ENCODE peak calls at places on chromosome 22, in six cellular contexts. Q, T, F, Y, B and K are unnamed samples.

GRCh38 chr22:48358886-48359612 is 1468.6 kb downstream of the BRD1 start:
- DNase-seq in Q (no peak), T (no peak), F (no peak), Y (no peak), B (no peak), K (no peak)

GRCh38 chr22:20247010-20247505 is 21.1 kb downstream of the RTN4R start:
- DNase-seq in Q (no peak), T (peak), F (no peak), Y (peak), B (peak), K (no peak)

GRCh38 chr22:41350087-41350486 is 31.7 kb upstream of the TEF start:
- DNase-seq in Q (no peak), T (no peak), F (no peak), Y (peak), B (no peak), K (no peak)

GRCh38 chr22:48827228-48827810 is 1000.4 kb downstream of the BRD1 start:
- DNase-seq in Q (no peak), T (no peak), F (no peak), Y (no peak), B (no peak), K (no peak)

GRCh38 chr22:41813726-41814410 is 13.4 kb downstream of the CCDC134 start:
- DNase-seq in Q (no peak), T (no peak), F (no peak), Y (no peak), B (no peak), K (no peak)

GRCh38 chr22:20456064-20456721 is 18.6 kb upstream of the SCARF2 start:
- DNase-seq in Q (peak), T (peak), F (peak), Y (peak), B (peak), K (peak)

GRCh38 chr22:29334696-29335344 is 19.3 kb upstream of the RASL10A start:
- DNase-seq in Q (peak), T (no peak), F (peak), Y (no peak), B (no peak), K (no peak)

GRCh38 chr22:46866591-46866990 is 104.1 kb downstream of the TBC1D22A start:
- DNase-seq in Q (no peak), T (no peak), F (no peak), Y (peak), B (no peak), K (no peak)

GRCh38 chr22:31081963-31082605 is 966 bp downstream of the SMTN start:
- DNase-seq in Q (no peak), T (no peak), F (no peak), Y (peak), B (no peak), K (no peak)

GRCh38 chr22:47063071-47063509 is 300.6 kb downstream of the TBC1D22A start:
- DNase-seq in Q (no peak), T (no peak), F (no peak), Y (no peak), B (no peak), K (no peak)

GRCh38 chr22:28953399-28953798 is 70.0 kb downstream of the ZNRF3 start:
- DNase-seq in Q (no peak), T (no peak), F (no peak), Y (no peak), B (no peak), K (no peak)

GRCh38 chr22:37455896-37456295 is 28.6 kb upstream of the ELFN2 start:
- DNase-seq in Q (no peak), T (no peak), F (no peak), Y (peak), B (no peak), K (no peak)

GRCh38 chr22:49951986-49952896 is 8.3 kb upstream of the PIM3 start:
- DNase-seq in Q (no peak), T (no peak), F (peak), Y (peak), B (no peak), K (no peak)

GRCh38 chr22:49967333-49968241 is 7.0 kb downstream of the PIM3 start:
- DNase-seq in Q (peak), T (peak), F (no peak), Y (peak), B (peak), K (peak)

GRCh38 chr22:29617922-29618629 is 14.6 kb downstream of the NF2 start:
- DNase-seq in Q (no peak), T (no peak), F (no peak), Y (peak), B (no peak), K (no peak)

GRCh38 chr22:30694638-30695350 is at the start of gene OSBP2:
- DNase-seq in Q (peak), T (peak), F (peak), Y (no peak), B (peak), K (peak)

GRCh38 chr22:37983860-37984791 is at the start of gene SOX10:
- DNase-seq in Q (no peak), T (peak), F (no peak), Y (no peak), B (no peak), K (peak)

GRCh38 chr22:48185656-48186055 is 1423.2 kb downstream of the TBC1D22A start:
- DNase-seq in Q (no peak), T (no peak), F (no peak), Y (no peak), B (no peak), K (no peak)

GRCh38 chr22:28601915-28602314 is 77.7 kb downstream of the TTC28 start:
- DNase-seq in Q (no peak), T (no peak), F (no peak), Y (no peak), B (no peak), K (no peak)

GRCh38 chr22:23565288-23565941 is 14.7 kb downstream of the IGLL1 start:
- DNase-seq in Q (no peak), T (peak), F (peak), Y (peak), B (no peak), K (peak)
- TF ChIP-seq CTCF in Q (no peak), T (no peak), F (no peak), Y (peak), B (peak), K (no peak)

GRCh38 chr22:17007257-17007656 is 765 bp downstream of the GAB4 start:
- DNase-seq in Q (no peak), T (no peak), F (no peak), Y (no peak), B (no peak), K (no peak)

GRCh38 chr22:17013396-17014100 is 5.5 kb upstream of the GAB4 start:
- DNase-seq in Q (no peak), T (no peak), F (no peak), Y (no peak), B (no peak), K (no peak)

GRCh38 chr22:17012267-17012666 is 4.2 kb upstream of the GAB4 start:
- DNase-seq in Q (no peak), T (no peak), F (no peak), Y (no peak), B (no peak), K (no peak)

GRCh38 chr22:17007852-17008731 is at the start of gene GAB4:
- DNase-seq in Q (no peak), T (no peak), F (no peak), Y (no peak), B (no peak), K (no peak)

GRCh38 chr22:17009640-17010291 is 1.7 kb upstream of the GAB4 start:
- DNase-seq in Q (no peak), T (no peak), F (no peak), Y (no peak), B (no peak), K (no peak)
- TF ChIP-seq CTCF in Q (no peak), T (no peak), F (no peak), Y (no peak), B (no peak), K (no peak)

DNA sequence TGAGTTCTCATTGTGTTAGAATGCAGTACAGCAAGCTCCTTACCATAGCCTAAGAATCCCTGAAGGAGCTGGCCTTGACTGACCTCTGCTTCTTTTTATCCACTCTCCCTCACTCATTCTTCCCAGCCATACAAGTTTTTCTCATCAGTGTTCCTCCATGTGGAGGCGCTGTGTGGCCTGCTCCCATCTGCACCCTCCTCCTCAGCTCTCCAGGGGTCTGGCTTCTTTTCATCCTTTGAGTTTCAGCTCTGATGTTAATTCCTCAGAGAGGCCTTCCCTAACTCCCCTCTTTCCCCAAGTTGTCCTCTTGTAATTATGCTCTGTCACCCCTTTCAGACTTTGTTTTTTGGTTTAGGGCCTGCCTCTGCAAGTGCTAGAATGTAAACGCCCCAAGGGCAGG is 144.8 kb downstream of the WNT7B start:
- DNase-seq in Q (no peak), T (no peak), F (no peak), Y (no peak), B (no peak), K (no peak)
- TF ChIP-seq CTCF in Q (no peak), T (no peak), F (no peak), Y (no peak), B (peak), K (no peak)

GRCh38 chr22:23270212-23270733 is 90.0 kb downstream of the BCR start:
- DNase-seq in Q (no peak), T (no peak), F (no peak), Y (no peak), B (no peak), K (no peak)
- TF ChIP-seq CTCF in Q (no peak), T (peak), F (no peak), Y (no peak), B (peak), K (no peak)

GRCh38 chr22:42820075-42820763 is 36.9 kb downstream of the ARFGAP3 start:
- DNase-seq in Q (no peak), T (no peak), F (no peak), Y (peak), B (no peak), K (no peak)
- TF ChIP-seq CTCF in Q (peak), T (peak), F (no peak), Y (peak), B (peak), K (peak)

GRCh38 chr22:26483439-26484359 is at the start of the genes HPS4 and SRRD:
- DNase-seq in Q (peak), T (peak), F (peak), Y (peak), B (peak), K (peak)
- TF ChIP-seq CTCF in Q (peak), T (no peak), F (no peak), Y (no peak), B (no peak), K (no peak)

DNA sequence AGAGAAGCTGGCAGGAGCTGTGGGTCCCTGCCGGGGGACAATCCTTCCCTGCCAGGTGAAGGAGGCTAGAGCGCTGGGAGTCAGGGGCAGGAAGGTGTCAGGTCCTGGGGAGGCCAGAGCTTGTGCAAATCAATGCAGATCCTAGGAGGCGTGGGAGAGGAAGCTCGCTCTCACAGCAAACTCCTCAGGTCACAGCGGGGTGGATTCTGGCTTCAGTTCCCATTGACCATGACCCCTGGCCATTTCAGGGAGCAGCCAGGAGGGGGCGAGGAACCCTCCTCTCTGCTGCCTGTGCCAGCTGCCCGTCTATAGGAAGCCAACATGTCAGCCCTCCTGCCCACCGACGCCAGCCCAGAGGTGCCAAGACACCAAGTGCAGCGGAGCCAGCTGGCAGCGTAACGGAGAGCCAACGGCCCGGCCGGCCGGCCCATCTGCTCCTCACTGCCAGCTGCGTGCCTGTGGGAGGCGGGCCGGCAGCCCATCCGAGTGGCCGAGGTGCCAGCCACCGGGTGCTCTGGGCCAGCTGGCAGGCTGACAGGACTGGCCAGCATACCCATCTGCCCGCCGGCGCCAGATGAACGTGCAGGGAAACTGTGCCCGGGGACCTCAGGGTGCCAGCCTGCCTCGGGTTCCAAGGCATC is 374.9 kb downstream of the MIAT start:
- DNase-seq in Q (peak), T (peak), F (no peak), Y (no peak), B (peak), K (peak)
- TF ChIP-seq CTCF in Q (no peak), T (peak), F (no peak), Y (peak), B (peak), K (peak)

GRCh38 chr22:39232246-39232645 is 12.5 kb downstream of the PDGFB start:
- DNase-seq in Q (no peak), T (no peak), F (no peak), Y (no peak), B (no peak), K (no peak)

GRCh38 chr22:39233736-39234120 is 11.1 kb downstream of the PDGFB start:
- DNase-seq in Q (no peak), T (no peak), F (no peak), Y (peak), B (no peak), K (peak)

GRCh38 chr22:39232806-39233735 is 11.7 kb downstream of the PDGFB start:
- DNase-seq in Q (no peak), T (no peak), F (no peak), Y (no peak), B (no peak), K (no peak)

GRCh38 chr22:39234867-39235687 is 9.7 kb downstream of the PDGFB start:
- DNase-seq in Q (peak), T (no peak), F (no peak), Y (no peak), B (no peak), K (no peak)

DNA sequence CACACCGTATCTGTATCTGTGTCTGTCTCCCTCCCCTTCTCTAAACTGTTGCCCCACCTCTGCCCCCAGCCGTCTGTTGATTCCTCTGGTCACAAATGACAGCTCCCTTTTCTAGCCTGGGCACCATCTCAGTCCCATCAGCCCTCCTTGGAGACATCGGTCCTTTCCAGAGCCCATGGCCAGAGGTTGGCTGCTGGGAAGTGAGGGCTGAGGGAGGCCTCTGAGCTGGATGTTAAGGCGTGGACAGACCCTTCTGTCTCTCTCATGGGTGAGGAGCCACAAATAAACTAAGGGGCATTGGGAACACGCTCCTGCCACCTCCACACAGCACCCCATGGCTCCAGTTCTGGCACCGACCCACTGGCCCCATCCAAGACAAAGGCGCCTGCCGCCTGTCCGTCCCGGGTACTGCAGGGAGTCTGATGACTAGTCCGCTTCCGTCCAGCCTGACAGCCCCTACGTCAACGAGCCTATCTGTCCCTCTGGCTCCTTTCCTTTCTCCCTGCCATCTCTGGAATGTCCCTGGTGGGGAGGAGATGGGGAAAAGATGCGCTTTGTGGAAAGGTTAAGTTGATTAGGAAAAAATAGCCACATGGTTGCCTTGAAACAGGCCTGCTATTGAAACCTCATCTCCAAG is 10.5 kb downstream of the PDGFB start:
- DNase-seq in Q (no peak), T (no peak), F (no peak), Y (peak), B (no peak), K (no peak)
- TF ChIP-seq CTCF in Q (no peak), T (no peak), F (no peak), Y (no peak), B (no peak), K (no peak)

DNA sequence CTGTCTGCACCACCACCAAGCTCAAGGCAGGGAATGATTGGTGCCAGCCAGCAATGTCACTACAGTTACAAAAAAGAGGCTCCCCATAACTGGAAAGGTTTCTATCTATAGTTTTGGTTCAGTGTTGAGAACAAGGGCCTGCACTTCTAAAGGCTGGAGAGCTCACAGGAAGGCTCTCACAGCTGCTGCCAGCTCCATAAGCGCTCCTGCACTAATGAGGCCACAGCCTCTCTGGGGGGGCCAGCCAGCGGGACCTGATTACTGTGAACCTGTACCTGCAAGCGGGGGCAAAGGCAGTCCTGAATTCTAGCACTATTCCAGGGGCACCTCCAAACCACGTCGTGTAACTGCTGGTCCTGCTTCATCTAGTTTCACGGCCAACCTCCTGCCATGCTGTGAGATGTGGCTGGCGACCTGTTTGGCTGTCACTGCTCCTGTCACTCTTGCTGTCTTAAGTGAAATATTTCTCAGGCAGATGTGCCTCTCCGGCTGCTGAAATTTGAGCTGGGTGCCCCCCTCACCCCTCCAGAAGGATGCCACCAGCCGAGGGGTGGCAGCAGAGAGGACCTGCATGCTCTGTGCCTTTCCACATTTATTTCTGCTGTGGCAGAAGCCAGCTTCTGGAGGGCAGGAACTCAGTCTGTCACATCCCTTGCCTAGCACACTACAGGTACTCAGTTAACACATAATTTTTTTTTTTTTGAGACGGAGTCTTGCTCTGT is 53.3 kb upstream of the ARFGAP3 start:
- DNase-seq in Q (no peak), T (no peak), F (no peak), Y (no peak), B (no peak), K (no peak)
- TF ChIP-seq CTCF in Q (no peak), T (no peak), F (no peak), Y (no peak), B (no peak), K (no peak)